ENCODE peak calls at places on chromosome 7, in five cellular contexts. One of them, this sample, is unnamed.

GRCh38 chr7:90210925-90211324 is 615 bp upstream of the STEAP2 start:
- DNase-seq in tibial artery: no peak
- DNase-seq in GM12878: no peak
- DNase-seq in WTC11: peak
- DNase-seq in LNCaP clone FGC: no peak
- DNase-seq in this sample: no peak

GRCh38 chr7:44056681-44057080 is 8.7 kb downstream of the PGAM2 start:
- DNase-seq in tibial artery: peak
- DNase-seq in GM12878: no peak
- DNase-seq in LNCaP clone FGC: no peak
- DNase-seq in WTC11: no peak
- DNase-seq in this sample: no peak

GRCh38 chr7:46145412-46145811 is 224.3 kb upstream of the IGFBP3 start:
- DNase-seq in WTC11: peak
- DNase-seq in GM12878: no peak
- DNase-seq in LNCaP clone FGC: no peak
- DNase-seq in tibial artery: no peak
- DNase-seq in this sample: no peak

GRCh38 chr7:131649003-131649541 is 92.6 kb upstream of the PODXL start:
- DNase-seq in WTC11: no peak
- DNase-seq in GM12878: no peak
- DNase-seq in tibial artery: no peak
- DNase-seq in LNCaP clone FGC: no peak
- DNase-seq in this sample: no peak

GRCh38 chr7:116734736-116735135 is 62.7 kb downstream of the MET start:
- DNase-seq in WTC11: no peak
- DNase-seq in LNCaP clone FGC: no peak
- DNase-seq in tibial artery: no peak
- DNase-seq in GM12878: no peak
- DNase-seq in this sample: no peak

GRCh38 chr7:36207451-36208291 is 54.6 kb downstream of the EEPD1 start:
- DNase-seq in tibial artery: peak
- DNase-seq in WTC11: no peak
- DNase-seq in GM12878: no peak
- DNase-seq in LNCaP clone FGC: no peak
- DNase-seq in this sample: no peak

GRCh38 chr7:103810112-103810744 is 179.2 kb downstream of the RELN start:
- DNase-seq in LNCaP clone FGC: no peak
- DNase-seq in GM12878: no peak
- DNase-seq in WTC11: no peak
- DNase-seq in tibial artery: no peak
- DNase-seq in this sample: no peak

GRCh38 chr7:134901389-134902020 is 84.8 kb upstream of the AGBL3 start:
- DNase-seq in LNCaP clone FGC: no peak
- DNase-seq in WTC11: no peak
- DNase-seq in GM12878: no peak
- DNase-seq in tibial artery: no peak
- DNase-seq in this sample: no peak

GRCh38 chr7:41118490-41118889 is 584.4 kb downstream of the INHBA start:
- DNase-seq in WTC11: no peak
- DNase-seq in tibial artery: no peak
- DNase-seq in LNCaP clone FGC: no peak
- DNase-seq in GM12878: no peak
- DNase-seq in this sample: no peak

GRCh38 chr7:80147543-80148376 is 13.1 kb downstream of the GNAI1 start:
- DNase-seq in GM12878: no peak
- DNase-seq in LNCaP clone FGC: no peak
- DNase-seq in WTC11: no peak
- DNase-seq in tibial artery: no peak
- DNase-seq in this sample: no peak

GRCh38 chr7:141074162-141074989 is 512 bp downstream of the TMEM178B start:
- DNase-seq in GM12878: no peak
- DNase-seq in LNCaP clone FGC: no peak
- DNase-seq in WTC11: peak
- DNase-seq in tibial artery: no peak
- DNase-seq in this sample: no peak

GRCh38 chr7:25844109-25844915 is 307.7 kb upstream of the NFE2L3 start:
- DNase-seq in GM12878: no peak
- DNase-seq in tibial artery: no peak
- DNase-seq in LNCaP clone FGC: no peak
- DNase-seq in WTC11: no peak
- DNase-seq in this sample: no peak

GRCh38 chr7:28840515-28841125 is 117.5 kb downstream of the TRIL start:
- DNase-seq in LNCaP clone FGC: peak
- DNase-seq in GM12878: no peak
- DNase-seq in tibial artery: no peak
- DNase-seq in WTC11: no peak
- DNase-seq in this sample: no peak

GRCh38 chr7:24885716-24886115 is 94.3 kb downstream of the OSBPL3 start:
- DNase-seq in tibial artery: no peak
- DNase-seq in LNCaP clone FGC: no peak
- DNase-seq in WTC11: no peak
- DNase-seq in GM12878: no peak
- DNase-seq in this sample: no peak

GRCh38 chr7:134814730-134815364 is 35.4 kb downstream of the CALD1 start:
- DNase-seq in WTC11: no peak
- DNase-seq in GM12878: no peak
- DNase-seq in tibial artery: no peak
- DNase-seq in LNCaP clone FGC: no peak
- DNase-seq in this sample: no peak

GRCh38 chr7:124840435-124840834 is 74.8 kb upstream of the GPR37 start:
- DNase-seq in WTC11: no peak
- DNase-seq in tibial artery: no peak
- DNase-seq in GM12878: no peak
- DNase-seq in LNCaP clone FGC: no peak
- DNase-seq in this sample: no peak

GRCh38 chr7:38736135-38736534 is 105.0 kb upstream of the AMPH start:
- DNase-seq in LNCaP clone FGC: peak
- DNase-seq in GM12878: no peak
- DNase-seq in WTC11: no peak
- DNase-seq in tibial artery: no peak
- DNase-seq in this sample: no peak

GRCh38 chr7:75727881-75728592 is 10.7 kb downstream of the HIP1 start:
- DNase-seq in LNCaP clone FGC: no peak
- DNase-seq in tibial artery: peak
- DNase-seq in GM12878: no peak
- DNase-seq in WTC11: no peak
- DNase-seq in this sample: no peak

GRCh38 chr7:87451187-87451586 is 24.3 kb downstream of the ABCB4 start:
- DNase-seq in GM12878: no peak
- DNase-seq in WTC11: no peak
- DNase-seq in tibial artery: no peak
- DNase-seq in LNCaP clone FGC: no peak
- DNase-seq in this sample: no peak

GRCh38 chr7:30918676-30919075 is 7.0 kb downstream of the AQP1 start:
- DNase-seq in WTC11: no peak
- DNase-seq in GM12878: no peak
- DNase-seq in tibial artery: peak
- DNase-seq in LNCaP clone FGC: no peak
- DNase-seq in this sample: no peak

GRCh38 chr7:114138587-114138986 is 219.8 kb upstream of the PPP1R3A start:
- DNase-seq in GM12878: no peak
- DNase-seq in tibial artery: no peak
- DNase-seq in WTC11: no peak
- DNase-seq in LNCaP clone FGC: no peak
- DNase-seq in this sample: no peak

GRCh38 chr7:149866817-149867447 is 6.8 kb upstream of the ATP6V0E2 start:
- DNase-seq in WTC11: no peak
- DNase-seq in GM12878: no peak
- DNase-seq in LNCaP clone FGC: no peak
- DNase-seq in tibial artery: no peak
- DNase-seq in this sample: no peak

GRCh38 chr7:102061981-102062390 is 224.7 kb upstream of the SH2B2 start:
- DNase-seq in WTC11: no peak
- DNase-seq in LNCaP clone FGC: no peak
- DNase-seq in GM12878: peak
- DNase-seq in tibial artery: peak
- DNase-seq in this sample: no peak

GRCh38 chr7:46215987-46216567 is 295.0 kb upstream of the IGFBP3 start:
- DNase-seq in tibial artery: no peak
- DNase-seq in LNCaP clone FGC: no peak
- DNase-seq in GM12878: no peak
- DNase-seq in WTC11: peak
- DNase-seq in this sample: no peak

GRCh38 chr7:113015038-113015645 is 71.5 kb downstream of the GPR85 start:
- DNase-seq in tibial artery: no peak
- DNase-seq in WTC11: no peak
- DNase-seq in GM12878: no peak
- DNase-seq in LNCaP clone FGC: peak
- DNase-seq in this sample: no peak

GRCh38 chr7:111741811-111742240 is 179.5 kb upstream of the IMMP2L start:
- DNase-seq in GM12878: peak
- DNase-seq in tibial artery: no peak
- DNase-seq in WTC11: peak
- DNase-seq in LNCaP clone FGC: peak
- DNase-seq in this sample: peak

GRCh38 chr7:28360739-28361138 is 51.6 kb upstream of the CREB5 start:
- DNase-seq in LNCaP clone FGC: no peak
- DNase-seq in WTC11: no peak
- DNase-seq in tibial artery: no peak
- DNase-seq in GM12878: no peak
- DNase-seq in this sample: no peak

GRCh38 chr7:128176696-128177095 is 64.4 kb upstream of the LEP start:
- DNase-seq in WTC11: no peak
- DNase-seq in LNCaP clone FGC: no peak
- DNase-seq in GM12878: no peak
- DNase-seq in tibial artery: no peak
- DNase-seq in this sample: no peak

GRCh38 chr7:24591152-24591551 is 17.9 kb downstream of the PALS2 start:
- DNase-seq in WTC11: no peak
- DNase-seq in LNCaP clone FGC: no peak
- DNase-seq in GM12878: no peak
- DNase-seq in tibial artery: no peak
- DNase-seq in this sample: no peak

GRCh38 chr7:81161459-81162075 is 242.7 kb upstream of the SEMA3C start:
- DNase-seq in GM12878: no peak
- DNase-seq in WTC11: no peak
- DNase-seq in tibial artery: no peak
- DNase-seq in LNCaP clone FGC: no peak
- DNase-seq in this sample: no peak

DNA sequence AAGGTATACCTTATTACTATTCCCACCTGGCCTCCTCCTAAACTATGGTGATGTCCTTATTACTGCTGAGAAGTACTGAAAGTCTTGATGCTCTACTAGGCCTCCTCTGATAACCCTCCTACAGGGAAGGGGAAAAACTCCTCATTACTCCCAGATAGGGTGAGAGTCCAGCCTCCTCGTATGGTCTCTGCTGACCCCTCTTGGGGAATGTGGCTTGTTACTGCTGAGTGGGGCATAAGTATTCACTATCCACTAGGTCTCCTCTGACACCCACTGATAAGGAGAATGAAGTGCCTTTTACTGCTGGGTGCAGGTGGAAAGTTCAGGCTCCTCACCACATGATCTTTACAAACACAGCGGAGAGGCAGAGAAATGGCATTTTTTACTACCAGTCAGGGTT is 222.9 kb downstream of the CHRM2 start:
- DNase-seq in tibial artery: no peak
- DNase-seq in WTC11: peak
- DNase-seq in LNCaP clone FGC: no peak
- DNase-seq in GM12878: no peak
- DNase-seq in this sample: no peak
- TF ChIP-seq CTCF in tibial artery: no peak
- TF ChIP-seq CTCF in WTC11: no peak
- TF ChIP-seq CTCF in LNCaP clone FGC: peak
- TF ChIP-seq CTCF in GM12878: no peak
- TF ChIP-seq CTCF in this sample: peak

DNA sequence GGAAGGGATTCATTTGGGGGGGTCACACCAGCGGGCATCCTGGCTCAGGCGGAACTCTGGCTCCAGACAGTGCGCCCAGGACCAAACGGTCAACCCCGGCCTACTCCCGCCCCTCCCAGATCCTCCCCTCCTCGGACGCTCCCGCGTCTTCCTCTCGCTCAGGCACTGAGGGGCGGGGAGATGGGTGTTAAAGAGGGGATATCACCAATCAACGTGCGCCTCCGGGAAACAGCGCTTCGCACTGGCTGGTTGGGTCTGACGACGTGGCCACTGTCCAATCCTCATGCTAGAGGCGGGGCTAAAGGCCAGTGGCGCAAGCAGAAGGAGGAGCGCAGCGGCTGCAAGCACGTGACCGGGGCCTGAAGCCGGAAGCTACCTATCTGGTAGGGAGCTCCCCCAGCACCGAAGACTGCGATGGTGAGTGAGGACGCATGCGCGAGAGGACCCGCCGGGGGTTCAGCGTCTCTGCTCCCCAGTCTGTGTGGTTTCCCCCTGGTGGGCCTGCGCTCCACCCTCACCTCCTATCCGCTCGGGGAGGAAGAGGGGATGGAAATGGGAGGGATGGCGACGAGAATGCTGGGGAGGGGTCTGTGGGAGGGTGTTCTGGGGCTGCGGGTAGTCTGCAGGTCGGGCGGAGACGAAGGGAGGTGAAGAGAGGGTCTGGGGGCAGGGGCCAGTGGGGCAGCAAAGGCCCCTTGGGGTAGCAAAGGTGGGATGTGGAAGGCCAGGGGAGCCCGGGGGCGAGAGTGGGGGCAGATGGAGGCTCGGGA is at the start of gene LAMTOR4:
- DNase-seq in WTC11: peak
- DNase-seq in tibial artery: peak
- DNase-seq in LNCaP clone FGC: peak
- DNase-seq in GM12878: peak
- DNase-seq in this sample: peak
- TF ChIP-seq CTCF in WTC11: no peak
- TF ChIP-seq CTCF in tibial artery: no peak
- TF ChIP-seq CTCF in LNCaP clone FGC: no peak
- TF ChIP-seq CTCF in GM12878: peak
- TF ChIP-seq CTCF in this sample: no peak

DNA sequence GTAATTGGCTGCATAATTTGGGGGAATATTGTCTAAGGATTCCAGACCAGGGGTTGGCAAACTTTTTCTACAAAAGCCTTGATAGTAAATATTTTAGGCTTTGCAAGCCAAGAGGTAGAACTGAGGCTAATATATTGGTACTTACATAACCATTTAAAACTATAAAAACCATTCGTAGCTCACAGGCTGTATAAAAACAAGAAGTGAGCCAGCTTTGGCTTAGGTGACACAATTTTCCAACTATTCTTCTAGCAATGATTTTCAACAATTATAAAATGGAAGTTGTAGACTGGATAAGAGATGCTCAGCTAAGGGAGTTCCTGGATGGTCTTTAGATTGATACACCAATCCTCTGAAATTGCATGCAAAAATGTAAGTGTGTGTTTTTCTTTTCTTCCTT is 1.4 kb downstream of the GPR141 start:
- DNase-seq in GM12878: no peak
- DNase-seq in WTC11: no peak
- DNase-seq in tibial artery: no peak
- DNase-seq in LNCaP clone FGC: no peak
- DNase-seq in this sample: no peak
- TF ChIP-seq CTCF in GM12878: no peak
- TF ChIP-seq CTCF in WTC11: no peak
- TF ChIP-seq CTCF in tibial artery: no peak
- TF ChIP-seq CTCF in LNCaP clone FGC: no peak
- TF ChIP-seq CTCF in this sample: no peak

DNA sequence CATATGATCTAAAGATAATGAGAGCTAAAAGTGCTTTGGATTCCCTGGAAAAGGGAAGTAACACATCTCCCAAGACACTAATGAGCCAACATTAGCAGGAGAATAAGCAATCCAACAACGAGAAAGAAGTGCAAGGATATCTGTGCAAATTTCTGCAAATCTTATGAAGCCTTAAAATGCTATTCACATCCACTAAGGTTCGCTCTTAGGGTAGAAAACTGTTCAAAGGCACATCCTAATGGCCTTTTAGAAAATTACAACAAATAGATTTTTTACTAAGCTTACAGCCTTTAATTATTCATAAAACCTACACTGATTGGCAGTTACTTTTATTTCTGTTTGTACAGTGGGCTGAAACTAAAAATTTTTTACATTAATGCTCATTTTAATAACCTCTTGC is 100.3 kb downstream of the RAPGEF5 start:
- DNase-seq in tibial artery: no peak
- DNase-seq in GM12878: no peak
- DNase-seq in LNCaP clone FGC: no peak
- DNase-seq in WTC11: no peak
- DNase-seq in this sample: no peak
- TF ChIP-seq CTCF in tibial artery: peak
- TF ChIP-seq CTCF in GM12878: no peak
- TF ChIP-seq CTCF in LNCaP clone FGC: peak
- TF ChIP-seq CTCF in WTC11: no peak
- TF ChIP-seq CTCF in this sample: no peak

This sample was measured in D721Med.